ENCODE peak calls at places on chromosomes 4 and X, in five cellular contexts. One of them, this sample, is unnamed.

GRCh38 chrX:8841911-8842310 is 40.7 kb upstream of the FAM9A start:
- DNase-seq in NCI-H1105: no peak
- DNase-seq in stomach: no peak
- DNase-seq in hypothalamus: no peak
- DNase-seq in ecto neural progenitor cell: no peak
- DNase-seq in this sample: no peak

GRCh38 chrX:132877954-132878536 is 80.4 kb downstream of the HS6ST2 start:
- DNase-seq in hypothalamus: no peak
- DNase-seq in NCI-H1105: peak
- DNase-seq in stomach: no peak
- DNase-seq in ecto neural progenitor cell: peak
- DNase-seq in this sample: no peak

GRCh38 chr4:48578132-48578964 is 88.3 kb downstream of the ZAR1 start:
- DNase-seq in stomach: peak
- DNase-seq in NCI-H1105: peak
- DNase-seq in hypothalamus: peak
- DNase-seq in ecto neural progenitor cell: no peak
- DNase-seq in this sample: peak

GRCh38 chrX:46913710-46914109 is 1.5 kb downstream of the JADE3 start:
- DNase-seq in ecto neural progenitor cell: no peak
- DNase-seq in hypothalamus: no peak
- DNase-seq in stomach: peak
- DNase-seq in NCI-H1105: no peak
- DNase-seq in this sample: peak

GRCh38 chr4:52869656-52870055 is 7.5 kb downstream of the RASL11B start:
- DNase-seq in ecto neural progenitor cell: no peak
- DNase-seq in stomach: no peak
- DNase-seq in NCI-H1105: no peak
- DNase-seq in hypothalamus: no peak
- DNase-seq in this sample: no peak

GRCh38 chr4:41569957-41570356 is 32.0 kb downstream of the LIMCH1 start:
- DNase-seq in NCI-H1105: no peak
- DNase-seq in stomach: no peak
- DNase-seq in ecto neural progenitor cell: no peak
- DNase-seq in hypothalamus: no peak
- DNase-seq in this sample: no peak

GRCh38 chrX:107674480-107675364 is 46.4 kb downstream of the PRPS1 start:
- DNase-seq in ecto neural progenitor cell: no peak
- DNase-seq in NCI-H1105: no peak
- DNase-seq in hypothalamus: peak
- DNase-seq in stomach: peak
- DNase-seq in this sample: no peak

GRCh38 chr4:2837904-2838496 is 5.6 kb upstream of the ADD1 start:
- DNase-seq in stomach: peak
- DNase-seq in hypothalamus: no peak
- DNase-seq in ecto neural progenitor cell: no peak
- DNase-seq in NCI-H1105: no peak
- DNase-seq in this sample: peak

GRCh38 chrX:7996414-7996813 is 69.2 kb upstream of the PNPLA4 start:
- DNase-seq in ecto neural progenitor cell: no peak
- DNase-seq in stomach: peak
- DNase-seq in hypothalamus: no peak
- DNase-seq in NCI-H1105: peak
- DNase-seq in this sample: peak

GRCh38 chr4:82852751-82853053 is 38.3 kb downstream of the SEC31A start:
- DNase-seq in NCI-H1105: no peak
- DNase-seq in ecto neural progenitor cell: no peak
- DNase-seq in hypothalamus: no peak
- DNase-seq in stomach: no peak
- DNase-seq in this sample: no peak

GRCh38 chr4:135184715-135185114 is 983.1 kb upstream of the PABPC4L start:
- DNase-seq in NCI-H1105: no peak
- DNase-seq in stomach: no peak
- DNase-seq in hypothalamus: no peak
- DNase-seq in ecto neural progenitor cell: no peak
- DNase-seq in this sample: no peak